ENCODE peak calls at places on chromosome 5, in four cellular contexts. A is endothelial cell of umbilical vein, O is neuronal stem cell, N is A549. E is an unnamed sample. For H3K4me1, the result is how much of the 10 kb centered on the place peaks cover.

GRCh38 chr5:53326420-53327153 is 153.8 kb upstream of the FST start:
- DNase-seq in N (no peak), O (no peak), A (no peak), E (no peak)

GRCh38 chr5:74182603-74183002 is 457.9 kb downstream of the ENC1 start:
- DNase-seq in N (no peak), A (no peak), O (no peak), E (no peak)

GRCh38 chr5:38468202-38468656 is 88.2 kb downstream of the LIFR start:
- DNase-seq in A (peak), O (no peak), N (peak), E (peak)

GRCh38 chr5:137954131-137954879 is 65.0 kb downstream of the PKD2L2 start:
- DNase-seq in O (no peak), N (peak), A (peak), E (peak)

GRCh38 chr5:9608093-9608492 is 22.1 kb downstream of the TAS2R1 start:
- DNase-seq in N (no peak), A (no peak), O (no peak), E (no peak)

GRCh38 chr5:160769264-160769663 is 82.7 kb downstream of the ATP10B start:
- DNase-seq in O (no peak), N (no peak), A (no peak), E (no peak)

GRCh38 chr5:168219515-168220410 is 71.7 kb upstream of the WWC1 start:
- DNase-seq in O (peak), A (peak), N (peak), E (peak)

GRCh38 chr5:127290019-127290945 is at the start of gene MEGF10:
- DNase-seq in O (peak), A (peak), N (no peak), E (peak)

GRCh38 chr5:82619097-82619496 is 340.9 kb upstream of the RPS23 start:
- DNase-seq in N (no peak), A (no peak), O (no peak), E (no peak)

GRCh38 chr5:98904786-98905185 is 24.0 kb downstream of the CHD1 start:
- DNase-seq in A (peak), O (no peak), N (no peak), E (peak)

GRCh38 chr5:77066823-77067442 is 20.2 kb downstream of the ZBED3 start:
- DNase-seq in O (no peak), N (no peak), A (no peak), E (peak)

GRCh38 chr5:137316346-137316736 is 182.8 kb downstream of the SPOCK1 start:
- DNase-seq in A (no peak), O (no peak), N (no peak), E (peak)

GRCh38 chr5:134133213-134133994 is 18.9 kb downstream of the TCF7 start:
- DNase-seq in N (no peak), A (no peak), O (no peak), E (no peak)

GRCh38 chr5:142014911-142015584 is 2.2 kb upstream of the GNPDA1 start:
- DNase-seq in N (peak), A (peak), O (no peak), E (peak)

GRCh38 chr5:180137401-180138213 is 66.0 kb upstream of the RNF130 start:
- DNase-seq in O (no peak), N (no peak), A (no peak), E (no peak)

GRCh38 chr5:133119233-133119711 is 67.5 kb downstream of the HSPA4 start:
- DNase-seq in N (no peak), A (no peak), O (no peak), E (no peak)

GRCh38 chr5:172177232-172177631 is 10.8 kb downstream of the STK10 start:
- DNase-seq in O (no peak), N (no peak), A (no peak), E (no peak)
- H3K4me1 ChIP-seq in O (under half), N (under half), A (under half), E (under half)

GRCh38 chr5:2175842-2176404 is 293.2 kb upstream of the IRX4 start:
- DNase-seq in N (no peak), A (no peak), O (no peak), E (no peak)
- H3K4me2 ChIP-seq in N (no peak), A (no peak), O (no peak), E (no peak)

GRCh38 chr5:152532714-152533113 is 127.6 kb upstream of the NMUR2 start:
- DNase-seq in A (peak), O (peak), N (peak), E (peak)

GRCh38 chr5:152523964-152524363 is 118.9 kb upstream of the NMUR2 start:
- DNase-seq in O (no peak), N (no peak), A (no peak), E (no peak)

GRCh38 chr5:152529456-152529855 is 124.4 kb upstream of the NMUR2 start:
- DNase-seq in A (no peak), N (no peak), O (no peak), E (no peak)

GRCh38 chr5:152527358-152528048 is 122.4 kb upstream of the NMUR2 start:
- DNase-seq in N (no peak), O (no peak), A (no peak), E (no peak)
- H3K4me1 ChIP-seq in N (under half), O (under half), A (under half), E (under half)

GRCh38 chr5:152046361-152046760 is 121.7 kb upstream of the GLRA1 start:
- DNase-seq in A (no peak), N (no peak), O (no peak), E (no peak)

GRCh38 chr5:152056931-152057330 is 132.3 kb upstream of the GLRA1 start:
- DNase-seq in N (no peak), O (no peak), A (no peak), E (no peak)

GRCh38 chr5:152052470-152052869 is 127.8 kb upstream of the GLRA1 start:
- DNase-seq in N (no peak), O (no peak), A (no peak), E (no peak)

DNA sequence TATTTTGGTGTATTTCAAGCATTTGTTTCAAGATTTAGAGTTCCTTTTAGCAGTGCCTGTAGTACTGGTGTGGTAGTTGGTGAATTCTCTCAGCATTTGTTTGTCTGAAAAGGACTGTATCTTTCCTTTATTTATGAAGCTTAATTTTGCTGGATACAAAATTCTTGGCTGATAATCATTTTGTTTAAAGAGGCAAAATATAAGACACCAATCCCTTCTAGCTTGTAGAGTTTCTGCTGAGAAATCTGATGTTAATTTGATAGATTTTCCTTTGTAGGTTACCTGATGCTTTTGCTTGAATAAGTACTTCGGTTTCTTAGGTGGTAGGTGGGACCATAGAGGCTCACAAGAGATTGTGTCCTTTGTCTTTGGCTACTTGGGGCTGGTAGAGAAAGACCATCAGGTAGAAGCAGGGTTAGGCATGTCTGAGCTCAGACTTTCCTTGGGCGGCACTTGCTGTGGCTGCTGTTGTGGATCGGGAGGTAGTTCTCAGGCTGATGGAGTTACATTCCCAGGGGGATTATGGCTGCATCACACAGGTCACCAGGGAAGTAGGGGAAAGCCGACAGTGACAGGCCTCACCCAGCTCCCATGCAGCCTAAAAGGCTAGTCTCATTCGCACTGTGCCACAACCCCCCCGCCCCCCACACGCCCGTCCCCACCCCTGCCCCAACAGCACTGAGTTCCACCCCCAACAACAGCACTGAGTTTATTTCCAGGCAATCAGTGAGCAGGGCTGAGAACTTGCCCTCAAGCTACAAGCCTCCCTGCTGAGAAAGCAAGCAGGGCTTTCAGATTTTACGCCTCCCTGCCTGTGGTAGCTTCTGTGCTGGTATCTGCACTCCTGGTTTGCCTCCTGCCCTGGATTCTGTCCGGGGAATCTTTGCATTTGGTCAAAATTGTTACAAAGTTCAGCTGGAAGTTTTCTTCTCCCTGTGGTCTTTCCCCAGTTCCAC is 127.1 kb upstream of the GLRA1 start:
- DNase-seq in A (no peak), N (no peak), O (no peak), E (no peak)
- H3K4me2 ChIP-seq in A (no peak), N (no peak), O (no peak), E (no peak)

GRCh38 chr5:166433679-166434078 is 1857.8 kb upstream of the WWC1 start:
- DNase-seq in N (no peak), O (no peak), A (no peak), E (no peak)

DNA sequence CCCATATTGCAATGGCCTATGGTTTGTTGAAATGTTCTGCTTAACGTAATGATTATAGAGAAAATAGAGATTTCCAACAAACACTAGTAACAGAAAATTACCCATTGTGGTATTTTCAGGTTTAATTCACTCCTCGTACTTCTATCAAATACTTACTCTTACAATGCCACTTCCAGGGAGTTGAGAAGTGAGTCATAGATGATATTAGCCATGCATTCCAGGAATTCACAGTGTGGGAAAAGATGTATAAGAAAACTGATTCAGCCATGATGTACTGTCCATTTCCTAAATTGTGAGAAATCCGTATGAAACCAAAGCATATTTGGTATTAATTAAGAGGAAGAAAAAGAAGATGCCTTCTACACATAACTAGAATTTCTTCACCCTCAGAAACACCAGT is 1854.6 kb upstream of the WWC1 start:
- DNase-seq in O (no peak), A (no peak), N (no peak), E (peak)
- H3K4me1 ChIP-seq in O (under half), A (under half), N (under half), E (under half)

GRCh38 chr5:174245506-174245905 is 200.0 kb downstream of the NSG2 start:
- DNase-seq in A (no peak), N (no peak), O (no peak), E (no peak)
- H3K4me2 ChIP-seq in A (no peak), N (no peak), O (no peak), E (no peak)

E was measured in PC-3.